ENCODE peak calls at places on chromosomes 7 and 10, in six cellular contexts. H, G, I, M, X and A are unnamed samples.

GRCh38 chr7:130622866-130623265 is 45.7 kb downstream of the COPG2 start:
- DNase-seq in H (no peak), G (no peak), I (no peak), M (no peak), X (no peak), A (no peak)

GRCh38 chr10:44774676-44775401 is 136.3 kb upstream of the TMEM72 start:
- DNase-seq in H (no peak), G (no peak), I (no peak), M (no peak), X (no peak), A (no peak)

GRCh38 chr7:73871163-73872011 is 10.4 kb downstream of the TMEM270 start:
- DNase-seq in H (no peak), G (no peak), I (no peak), M (peak; percentile 37), X (no peak), A (no peak)

GRCh38 chr7:150926066-150926465 is 52.1 kb downstream of the KCNH2 start:
- DNase-seq in H (no peak), G (no peak), I (no peak), M (no peak), X (no peak), A (no peak)

GRCh38 chr10:7264313-7264741 is 146.5 kb downstream of the SFMBT2 start:
- DNase-seq in H (peak; percentile 51), G (no peak), I (peak; percentile 66), M (no peak), X (no peak), A (no peak)

GRCh38 chr7:105309235-105310156 is 79.2 kb downstream of the SRPK2 start:
- DNase-seq in H (no peak), G (no peak), I (no peak), M (peak; percentile 59), X (no peak), A (peak; percentile 30)

GRCh38 chr7:138987686-138988085 is 6.5 kb upstream of the KIAA1549 start:
- DNase-seq in H (no peak), G (no peak), I (no peak), M (no peak), X (no peak), A (no peak)

GRCh38 chr7:24978837-24979469 is 1.0 kb downstream of the OSBPL3 start:
- DNase-seq in H (no peak), G (no peak), I (no peak), M (peak; percentile 54), X (no peak), A (no peak)

GRCh38 chr7:120998996-120999565 is 10.6 kb downstream of the CPED1 start:
- DNase-seq in H (no peak), G (no peak), I (no peak), M (no peak), X (no peak), A (no peak)

GRCh38 chr7:2893411-2893861 is 49.3 kb upstream of the GNA12 start:
- DNase-seq in H (no peak), G (no peak), I (no peak), M (no peak), X (no peak), A (no peak)

GRCh38 chr7:55308186-55308929 is 56.8 kb upstream of the LANCL2 start:
- DNase-seq in H (no peak), G (peak; percentile 30), I (no peak), M (no peak), X (no peak), A (no peak)

GRCh38 chr10:2051108-2051507 is 313.8 kb upstream of the ADARB2 start:
- DNase-seq in H (no peak), G (no peak), I (no peak), M (no peak), X (no peak), A (no peak)

GRCh38 chr10:86362566-86363183 is 3.9 kb downstream of the GRID1 start:
- DNase-seq in H (no peak), G (no peak), I (no peak), M (no peak), X (no peak), A (no peak)

GRCh38 chr10:132726951-132727350 is 59.0 kb downstream of the NKX6-2 start:
- DNase-seq in H (no peak), G (no peak), I (no peak), M (no peak), X (no peak), A (no peak)
- TF ChIP-seq POLR2A in H (no peak), G (no peak), I (no peak), M (no peak), X (no peak), A (no peak)

DNA sequence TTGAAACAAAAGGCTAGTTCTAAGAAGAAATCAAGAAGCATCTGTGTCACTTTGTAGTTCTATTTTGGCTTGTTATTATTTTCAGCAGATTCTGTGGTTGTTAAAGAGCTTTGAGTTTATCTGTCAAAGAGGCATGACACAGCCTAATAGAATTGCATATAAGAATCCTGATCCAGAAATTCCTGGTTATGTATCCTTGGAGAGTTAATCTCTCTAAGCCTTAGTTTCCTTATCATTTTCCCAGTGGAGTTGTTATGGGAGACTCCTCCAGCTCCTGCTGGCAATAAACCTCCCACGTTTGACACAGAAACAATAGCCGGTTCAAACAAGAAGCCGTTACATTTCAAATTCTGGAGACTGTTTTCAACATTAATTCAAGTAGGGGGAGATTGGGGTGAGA is 288.3 kb downstream of the SDHAF3 start:
- DNase-seq in H (no peak), G (no peak), I (no peak), M (no peak), X (no peak), A (no peak)
- TF ChIP-seq MYC in H (no peak), G (no peak), I (no peak), M (no peak), X (no peak), A (no peak)

GRCh38 chr10:97180986-97181385 is 4.8 kb downstream of the SLIT1 start:
- DNase-seq in H (no peak), G (no peak), I (no peak), M (no peak), X (no peak), A (no peak)

GRCh38 chr10:97179311-97179710 is 6.4 kb downstream of the SLIT1 start:
- DNase-seq in H (no peak), G (no peak), I (no peak), M (no peak), X (no peak), A (no peak)

GRCh38 chr10:97178074-97178473 is 7.7 kb downstream of the SLIT1 start:
- DNase-seq in H (no peak), G (no peak), I (no peak), M (no peak), X (no peak), A (no peak)

GRCh38 chr10:97180367-97180763 is 5.4 kb downstream of the SLIT1 start:
- DNase-seq in H (no peak), G (no peak), I (no peak), M (no peak), X (no peak), A (no peak)

DNA sequence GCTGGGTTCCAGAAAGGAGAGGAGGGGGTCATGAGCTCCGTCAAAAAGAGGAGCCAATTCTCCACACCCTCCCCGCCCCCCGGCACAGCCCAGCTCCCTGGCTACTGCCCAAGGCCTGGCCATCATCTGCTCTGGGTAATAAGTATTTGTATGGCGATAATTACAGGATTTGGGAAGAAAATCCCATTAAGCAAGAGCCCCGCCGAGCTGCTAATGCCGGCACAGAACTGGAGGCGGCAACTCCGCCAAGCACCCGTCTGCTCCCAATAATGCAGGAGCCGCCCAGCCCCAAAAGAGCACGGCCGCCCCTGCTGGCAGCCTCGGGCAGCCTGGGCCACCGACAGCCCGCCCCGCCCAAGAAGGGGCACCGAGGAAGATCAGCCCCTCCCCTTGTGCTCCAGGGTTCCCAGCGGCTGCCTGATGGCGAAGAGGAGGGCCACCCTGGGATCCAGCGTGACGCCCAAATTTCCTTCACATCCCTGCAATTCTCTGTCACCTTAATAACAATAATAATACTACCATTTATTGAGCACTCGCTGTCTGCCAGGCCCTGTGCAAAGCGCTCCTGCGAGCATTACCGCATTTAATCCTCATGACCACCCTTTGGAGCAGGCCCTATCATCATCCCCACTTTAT is 5.9 kb downstream of the SLIT1 start:
- DNase-seq in H (no peak), G (peak; percentile 19), I (no peak), M (no peak), X (no peak), A (no peak)
- TF ChIP-seq MAX in H (no peak), G (no peak), I (no peak), M (no peak), X (no peak), A (no peak)

DNA sequence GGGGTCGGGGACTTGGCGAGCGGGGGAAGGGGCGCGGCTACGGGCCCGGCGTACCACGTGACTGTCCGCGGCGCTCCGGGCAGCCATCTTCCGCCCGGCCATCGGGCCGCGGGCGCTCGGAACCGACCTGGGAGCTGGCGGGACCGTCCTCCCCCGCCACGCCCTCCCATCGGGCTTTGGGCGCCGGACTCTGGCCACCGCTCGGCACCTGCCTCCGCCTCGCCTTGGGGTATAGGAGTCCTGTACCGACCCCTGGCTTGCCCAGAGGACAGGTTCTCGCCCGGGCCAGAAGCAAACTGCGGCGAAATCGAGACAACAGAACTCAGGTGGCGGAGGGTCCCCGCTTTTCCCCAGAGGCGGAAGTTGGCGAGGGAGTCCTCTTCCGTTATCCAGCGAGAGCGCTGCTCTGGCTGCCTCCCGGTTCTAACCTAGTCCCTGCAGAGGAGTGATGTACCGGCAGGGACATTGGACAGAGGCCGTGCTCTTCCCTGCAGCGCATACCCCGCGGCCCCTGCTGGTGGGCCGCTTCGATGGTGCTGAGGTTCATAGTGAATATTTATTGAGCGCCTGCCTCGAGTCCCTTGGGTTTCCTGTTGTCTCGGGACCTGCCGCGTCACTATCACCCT is 1.2 kb upstream of the SGMS1 start:
- DNase-seq in H (peak; percentile 76), G (peak; percentile 81), I (peak; percentile 86), M (peak; percentile 91), X (no peak), A (peak; percentile 87)
- TF ChIP-seq POLR2A in H (peak; percentile 52), G (peak; percentile 77), I (peak; percentile 55), M (peak; percentile 84), X (peak; percentile 89), A (peak; percentile 49)

GRCh38 chr7:90594791-90595317 is 1.3 kb upstream of the CDK14 start:
- DNase-seq in H (peak; percentile 87), G (no peak), I (no peak), M (no peak), X (no peak), A (peak; percentile 86)

GRCh38 chr7:90595341-90595800 is 750 bp upstream of the CDK14 start:
- DNase-seq in H (no peak), G (no peak), I (no peak), M (no peak), X (no peak), A (no peak)

GRCh38 chr7:90595801-90596683 is at the start of gene CDK14:
- DNase-seq in H (peak; percentile 68), G (peak; percentile 46), I (peak; percentile 44), M (peak; percentile 80), X (no peak), A (peak; percentile 96)

GRCh38 chr7:90592036-90592435 is 4.1 kb upstream of the CDK14 start:
- DNase-seq in H (peak; percentile 3), G (no peak), I (no peak), M (no peak), X (no peak), A (no peak)

DNA sequence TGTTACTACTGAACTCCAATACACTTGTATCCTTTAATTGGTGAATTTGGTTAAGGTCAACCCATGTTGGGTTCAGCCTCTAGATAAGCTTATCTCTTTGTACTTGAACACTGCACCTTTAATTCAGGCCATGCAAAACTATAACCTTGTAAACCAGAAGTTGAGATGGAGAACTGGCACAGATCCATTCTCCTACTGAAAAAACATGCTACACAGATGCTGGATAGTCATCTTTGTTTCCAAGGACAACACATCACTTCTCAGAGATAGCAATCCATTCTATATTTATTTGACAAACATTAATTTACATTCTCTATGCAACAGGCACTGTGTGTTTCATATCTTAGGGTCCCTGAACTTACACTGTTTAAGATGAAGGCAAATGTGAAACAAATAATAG is 2.9 kb upstream of the CDK14 start:
- DNase-seq in H (peak; percentile 13), G (no peak), I (no peak), M (no peak), X (no peak), A (no peak)
- TF ChIP-seq MYC in H (no peak), G (no peak), I (no peak), M (no peak), X (no peak), A (no peak)